ENCODE peak calls at places on chromosomes 5 and 9, in ten cellular contexts. C is activated naive CD8-positive, alpha-beta T cell treated with anti-CD3 and anti-CD28 coated beads for 36 hours; S is activated CD4-positive, alpha-beta T cell treated with anti-CD3 and anti-CD28 coated beads, Interleukin-2, amount 50 U/mL, for 1 hour; A is NCI-H2171 treated with DMSO at 0.1 percent for 48 hours; Z is right cardiac atrium; H is HFF-Myc; M is DMS153; Y is MV-4-11; F is spleen; U is left lung. J is an unnamed sample.

GRCh38 chr9:129319938-129320481 is 141.9 kb upstream of the IER5L start:
- DNase-seq in C (no peak), S (no peak), A (no peak), Z (no peak), H (no peak), M (no peak), Y (no peak), F (no peak), U (peak; percentile 34), J (no peak)

GRCh38 chr5:54793612-54794436 is 191.6 kb downstream of the ESM1 start:
- DNase-seq in C (peak; percentile 35), S (no peak), A (no peak), Z (no peak), H (no peak), M (no peak), Y (no peak), F (no peak), U (no peak), J (peak; percentile 53)

GRCh38 chr5:122500245-122501086 is 188.4 kb downstream of the SNCAIP start:
- DNase-seq in C (no peak), S (no peak), A (peak; percentile 17), Z (no peak), H (peak; percentile 47), M (no peak), Y (peak; percentile 27), F (no peak), U (no peak), J (peak; percentile 10)

GRCh38 chr5:53114988-53115387 is 5.4 kb upstream of the MOCS2 start:
- DNase-seq in C (no peak), S (no peak), A (no peak), Z (no peak), H (no peak), M (no peak), Y (no peak), F (no peak), U (no peak), J (no peak)

GRCh38 chr9:91033802-91034201 is 232.2 kb downstream of the SYK start:
- DNase-seq in C (peak; percentile 60), S (peak; percentile 66), A (no peak), Z (peak; percentile 51), H (no peak), M (no peak), Y (no peak), F (peak; percentile 86), U (no peak), J (peak; percentile 79)

GRCh38 chr9:111789881-111790280 is 4.9 kb downstream of the SHOC1 start:
- DNase-seq in C (no peak), S (no peak), A (no peak), Z (no peak), H (no peak), M (no peak), Y (no peak), F (no peak), U (no peak), J (no peak)

GRCh38 chr5:35198096-35198495 is 32.2 kb downstream of the PRLR start:
- DNase-seq in C (no peak), S (no peak), A (no peak), Z (peak; percentile 90), H (peak; percentile 58), M (peak; percentile 38), Y (no peak), F (no peak), U (peak; percentile 77), J (no peak)

GRCh38 chr5:31463341-31463740 is 68.6 kb downstream of the DROSHA start:
- DNase-seq in C (no peak), S (no peak), A (no peak), Z (no peak), H (no peak), M (no peak), Y (no peak), F (no peak), U (no peak), J (no peak)

GRCh38 chr5:79800979-79801827 is 111.6 kb downstream of the CMYA5 start:
- DNase-seq in C (no peak), S (no peak), A (no peak), Z (no peak), H (no peak), M (peak; percentile 66), Y (peak; percentile 81), F (no peak), U (no peak), J (no peak)

GRCh38 chr9:23733495-23734078 is 92.5 kb downstream of the ELAVL2 start:
- DNase-seq in C (no peak), S (no peak), A (no peak), Z (no peak), H (no peak), M (no peak), Y (no peak), F (no peak), U (no peak), J (no peak)

GRCh38 chr5:176596689-176597416 is 13.1 kb downstream of the GPRIN1 start:
- DNase-seq in C (peak; percentile 75), S (peak; percentile 68), A (no peak), Z (no peak), H (no peak), M (no peak), Y (no peak), F (peak; percentile 89), U (no peak), J (peak; percentile 77)

GRCh38 chr9:25716220-25716872 is 38.1 kb upstream of the TUSC1 start:
- DNase-seq in C (no peak), S (no peak), A (peak; percentile 0), Z (no peak), H (peak; percentile 2), M (no peak), Y (peak; percentile 16), F (peak; percentile 30), U (no peak), J (no peak)

GRCh38 chr9:137441935-137442321 is 771 bp upstream of the ENTPD8 start:
- DNase-seq in C (no peak), S (no peak), A (no peak), Z (no peak), H (no peak), M (no peak), Y (no peak), F (no peak), U (no peak), J (no peak)

GRCh38 chr5:64301566-64301965 is 135.9 kb downstream of the RNF180 start:
- DNase-seq in C (no peak), S (no peak), A (peak; percentile 25), Z (no peak), H (no peak), M (no peak), Y (no peak), F (no peak), U (no peak), J (no peak)

GRCh38 chr5:178385472-178385853 is 152.9 kb upstream of the PHYKPL start:
- DNase-seq in C (no peak), S (no peak), A (no peak), Z (peak; percentile 30), H (no peak), M (no peak), Y (peak; percentile 58), F (peak; percentile 47), U (no peak), J (peak; percentile 22)

GRCh38 chr9:133691191-133691590 is 47.0 kb downstream of the SARDH start:
- DNase-seq in C (no peak), S (no peak), A (no peak), Z (peak; percentile 10), H (no peak), M (no peak), Y (no peak), F (peak; percentile 35), U (no peak), J (no peak)

GRCh38 chr5:50722223-50722622 is 55.8 kb downstream of the PARP8 start:
- DNase-seq in C (no peak), S (no peak), A (no peak), Z (no peak), H (no peak), M (no peak), Y (no peak), F (no peak), U (no peak), J (no peak)

GRCh38 chr5:37435261-37435660 is 56.1 kb downstream of the WDR70 start:
- DNase-seq in C (no peak), S (no peak), A (no peak), Z (no peak), H (no peak), M (no peak), Y (no peak), F (no peak), U (no peak), J (no peak)

GRCh38 chr9:91379461-91379860 is 17.7 kb upstream of the AUH start:
- DNase-seq in C (no peak), S (no peak), A (no peak), Z (no peak), H (no peak), M (no peak), Y (peak; percentile 43), F (no peak), U (no peak), J (no peak)

GRCh38 chr5:79859588-79859987 is 131.5 kb downstream of the MTX3 start:
- DNase-seq in C (no peak), S (no peak), A (no peak), Z (no peak), H (no peak), M (no peak), Y (no peak), F (no peak), U (no peak), J (no peak)

GRCh38 chr5:138336952-138337684 is 948 bp upstream of the FAM53C start:
- DNase-seq in C (no peak), S (peak; percentile 70), A (no peak), Z (peak; percentile 88), H (no peak), M (peak; percentile 72), Y (peak; percentile 81), F (no peak), U (peak; percentile 83), J (peak; percentile 82)

GRCh38 chr9:127780126-127780885 is 1.8 kb upstream of the SH2D3C start:
- DNase-seq in C (no peak), S (no peak), A (no peak), Z (no peak), H (no peak), M (no peak), Y (peak; percentile 24), F (peak; percentile 84), U (no peak), J (no peak)

GRCh38 chr5:10746711-10747110 is 14.3 kb downstream of the DAP start:
- DNase-seq in C (no peak), S (no peak), A (no peak), Z (no peak), H (no peak), M (peak; percentile 98), Y (peak; percentile 87), F (no peak), U (no peak), J (no peak)

GRCh38 chr9:128104171-128104618 is 23.3 kb downstream of the PTGES2 start:
- DNase-seq in C (no peak), S (no peak), A (no peak), Z (no peak), H (no peak), M (no peak), Y (no peak), F (peak; percentile 63), U (no peak), J (no peak)

GRCh38 chr9:124621371-124622328 is 114.5 kb upstream of the NR5A1 start:
- DNase-seq in C (no peak), S (no peak), A (no peak), Z (no peak), H (no peak), M (no peak), Y (no peak), F (no peak), U (no peak), J (no peak)

GRCh38 chr5:180333661-180334060 is 19.5 kb downstream of the GFPT2 start:
- DNase-seq in C (no peak), S (no peak), A (no peak), Z (no peak), H (no peak), M (no peak), Y (no peak), F (no peak), U (no peak), J (no peak)

GRCh38 chr9:96565684-96566360 is 53.8 kb downstream of the CDC14B start:
- DNase-seq in C (no peak), S (no peak), A (no peak), Z (no peak), H (no peak), M (no peak), Y (no peak), F (no peak), U (no peak), J (no peak)

GRCh38 chr5:180402716-180403115 is 49.6 kb upstream of the GFPT2 start:
- DNase-seq in C (no peak), S (no peak), A (no peak), Z (no peak), H (no peak), M (no peak), Y (no peak), F (no peak), U (no peak), J (no peak)